ENCODE peak calls at places on chromosomes 11 and 22, in ten cellular contexts. One of them, this sample, is unnamed.

GRCh38 chr11:35678471-35678870 is 15.9 kb downstream of the TRIM44 start:
- DNase-seq in GM12891: no peak
- DNase-seq in lower leg skin: no peak
- DNase-seq in stomach: no peak
- DNase-seq in tibial nerve: no peak
- DNase-seq in adrenal gland: no peak
- DNase-seq in HCT116: no peak
- DNase-seq in heart left ventricle: no peak
- DNase-seq in spleen: no peak
- DNase-seq in ovary: no peak
- DNase-seq in this sample: no peak

GRCh38 chr11:62725686-62726085 is 1.6 kb downstream of the HNRNPUL2 start:
- DNase-seq in adrenal gland: peak
- DNase-seq in stomach: no peak
- DNase-seq in heart left ventricle: no peak
- DNase-seq in spleen: no peak
- DNase-seq in GM12891: no peak
- DNase-seq in ovary: no peak
- DNase-seq in HCT116: no peak
- DNase-seq in tibial nerve: no peak
- DNase-seq in lower leg skin: no peak
- DNase-seq in this sample: no peak

GRCh38 chr11:119894916-119895315 is 165.9 kb upstream of the NECTIN1 start:
- DNase-seq in heart left ventricle: no peak
- DNase-seq in HCT116: no peak
- DNase-seq in adrenal gland: no peak
- DNase-seq in stomach: no peak
- DNase-seq in GM12891: no peak
- DNase-seq in tibial nerve: no peak
- DNase-seq in lower leg skin: no peak
- DNase-seq in spleen: peak
- DNase-seq in ovary: no peak
- DNase-seq in this sample: no peak

GRCh38 chr11:12287374-12288211 is 89.8 kb upstream of the PARVA start:
- DNase-seq in adrenal gland: peak
- DNase-seq in tibial nerve: no peak
- DNase-seq in spleen: no peak
- DNase-seq in heart left ventricle: peak
- DNase-seq in stomach: peak
- DNase-seq in ovary: peak
- DNase-seq in lower leg skin: peak
- DNase-seq in GM12891: no peak
- DNase-seq in HCT116: peak
- DNase-seq in this sample: peak

GRCh38 chr11:66388746-66389386 is 17.3 kb upstream of the SLC29A2 start:
- DNase-seq in HCT116: peak
- DNase-seq in spleen: peak
- DNase-seq in GM12891: no peak
- DNase-seq in ovary: no peak
- DNase-seq in stomach: peak
- DNase-seq in lower leg skin: peak
- DNase-seq in tibial nerve: peak
- DNase-seq in heart left ventricle: peak
- DNase-seq in adrenal gland: peak
- DNase-seq in this sample: peak

GRCh38 chr11:106152824-106153223 is 75.4 kb downstream of the AASDHPPT start:
- DNase-seq in adrenal gland: no peak
- DNase-seq in spleen: no peak
- DNase-seq in lower leg skin: no peak
- DNase-seq in HCT116: no peak
- DNase-seq in ovary: no peak
- DNase-seq in stomach: no peak
- DNase-seq in tibial nerve: no peak
- DNase-seq in GM12891: no peak
- DNase-seq in heart left ventricle: no peak
- DNase-seq in this sample: no peak

GRCh38 chr11:4610258-4610935 is 2.4 kb upstream of the TRIM68 start:
- DNase-seq in stomach: no peak
- DNase-seq in tibial nerve: no peak
- DNase-seq in ovary: no peak
- DNase-seq in spleen: no peak
- DNase-seq in heart left ventricle: no peak
- DNase-seq in GM12891: no peak
- DNase-seq in lower leg skin: no peak
- DNase-seq in adrenal gland: no peak
- DNase-seq in HCT116: no peak
- DNase-seq in this sample: no peak

GRCh38 chr11:65613091-65613928 is 711 bp downstream of the MAP3K11 start:
- DNase-seq in HCT116: no peak
- DNase-seq in GM12891: peak
- DNase-seq in stomach: peak
- DNase-seq in lower leg skin: peak
- DNase-seq in spleen: peak
- DNase-seq in ovary: peak
- DNase-seq in tibial nerve: no peak
- DNase-seq in heart left ventricle: peak
- DNase-seq in adrenal gland: no peak
- DNase-seq in this sample: no peak

GRCh38 chr11:95795627-95796308 is 5.5 kb downstream of the CEP57 start:
- DNase-seq in tibial nerve: no peak
- DNase-seq in ovary: no peak
- DNase-seq in spleen: no peak
- DNase-seq in adrenal gland: no peak
- DNase-seq in stomach: no peak
- DNase-seq in GM12891: no peak
- DNase-seq in heart left ventricle: no peak
- DNase-seq in HCT116: no peak
- DNase-seq in lower leg skin: no peak
- DNase-seq in this sample: no peak

GRCh38 chr22:49929553-49929979 is 11.1 kb downstream of the CRELD2 start:
- DNase-seq in ovary: no peak
- DNase-seq in HCT116: no peak
- DNase-seq in stomach: peak
- DNase-seq in tibial nerve: no peak
- DNase-seq in adrenal gland: no peak
- DNase-seq in GM12891: peak
- DNase-seq in lower leg skin: no peak
- DNase-seq in heart left ventricle: peak
- DNase-seq in spleen: peak
- DNase-seq in this sample: peak

GRCh38 chr11:123494195-123495050 is 64.4 kb downstream of the GRAMD1B start:
- DNase-seq in ovary: no peak
- DNase-seq in adrenal gland: peak
- DNase-seq in HCT116: no peak
- DNase-seq in GM12891: no peak
- DNase-seq in lower leg skin: no peak
- DNase-seq in spleen: no peak
- DNase-seq in heart left ventricle: no peak
- DNase-seq in tibial nerve: no peak
- DNase-seq in stomach: no peak
- DNase-seq in this sample: no peak

GRCh38 chr11:64598106-64598796 is 7.2 kb downstream of the SLC22A12 start:
- DNase-seq in heart left ventricle: no peak
- DNase-seq in stomach: no peak
- DNase-seq in spleen: peak
- DNase-seq in lower leg skin: no peak
- DNase-seq in adrenal gland: no peak
- DNase-seq in tibial nerve: no peak
- DNase-seq in HCT116: no peak
- DNase-seq in GM12891: no peak
- DNase-seq in ovary: no peak
- DNase-seq in this sample: no peak

GRCh38 chr22:17266261-17266971 is 47.2 kb upstream of the ADA2 start:
- DNase-seq in ovary: no peak
- DNase-seq in stomach: no peak
- DNase-seq in lower leg skin: no peak
- DNase-seq in HCT116: no peak
- DNase-seq in heart left ventricle: peak
- DNase-seq in spleen: no peak
- DNase-seq in GM12891: no peak
- DNase-seq in adrenal gland: no peak
- DNase-seq in tibial nerve: no peak
- DNase-seq in this sample: no peak
- TF ChIP-seq POLR2A in ovary: no peak
- TF ChIP-seq POLR2A in stomach: no peak
- TF ChIP-seq POLR2A in lower leg skin: no peak
- TF ChIP-seq POLR2A in HCT116: no peak
- TF ChIP-seq POLR2A in heart left ventricle: no peak
- TF ChIP-seq POLR2A in spleen: no peak
- TF ChIP-seq POLR2A in GM12891: no peak
- TF ChIP-seq POLR2A in adrenal gland: no peak
- TF ChIP-seq POLR2A in tibial nerve: no peak
- TF ChIP-seq POLR2A in this sample: no peak

GRCh38 chr11:8830641-8831040 is 80.3 kb upstream of the AKIP1 start:
- DNase-seq in spleen: no peak
- DNase-seq in adrenal gland: no peak
- DNase-seq in HCT116: no peak
- DNase-seq in tibial nerve: no peak
- DNase-seq in heart left ventricle: no peak
- DNase-seq in stomach: no peak
- DNase-seq in lower leg skin: no peak
- DNase-seq in ovary: no peak
- DNase-seq in GM12891: no peak
- DNase-seq in this sample: peak

GRCh38 chr11:8834379-8834778 is 76.6 kb upstream of the AKIP1 start:
- DNase-seq in heart left ventricle: no peak
- DNase-seq in stomach: no peak
- DNase-seq in GM12891: no peak
- DNase-seq in HCT116: no peak
- DNase-seq in adrenal gland: no peak
- DNase-seq in lower leg skin: no peak
- DNase-seq in ovary: no peak
- DNase-seq in tibial nerve: no peak
- DNase-seq in spleen: peak
- DNase-seq in this sample: no peak

GRCh38 chr11:8833568-8834275 is 77.3 kb upstream of the AKIP1 start:
- DNase-seq in ovary: no peak
- DNase-seq in tibial nerve: no peak
- DNase-seq in lower leg skin: no peak
- DNase-seq in HCT116: no peak
- DNase-seq in GM12891: no peak
- DNase-seq in adrenal gland: no peak
- DNase-seq in heart left ventricle: no peak
- DNase-seq in stomach: no peak
- DNase-seq in spleen: no peak
- DNase-seq in this sample: peak

GRCh38 chr11:8831861-8832260 is 79.1 kb upstream of the AKIP1 start:
- DNase-seq in spleen: peak
- DNase-seq in GM12891: no peak
- DNase-seq in adrenal gland: no peak
- DNase-seq in stomach: no peak
- DNase-seq in ovary: no peak
- DNase-seq in lower leg skin: no peak
- DNase-seq in heart left ventricle: no peak
- DNase-seq in HCT116: no peak
- DNase-seq in tibial nerve: no peak
- DNase-seq in this sample: peak

DNA sequence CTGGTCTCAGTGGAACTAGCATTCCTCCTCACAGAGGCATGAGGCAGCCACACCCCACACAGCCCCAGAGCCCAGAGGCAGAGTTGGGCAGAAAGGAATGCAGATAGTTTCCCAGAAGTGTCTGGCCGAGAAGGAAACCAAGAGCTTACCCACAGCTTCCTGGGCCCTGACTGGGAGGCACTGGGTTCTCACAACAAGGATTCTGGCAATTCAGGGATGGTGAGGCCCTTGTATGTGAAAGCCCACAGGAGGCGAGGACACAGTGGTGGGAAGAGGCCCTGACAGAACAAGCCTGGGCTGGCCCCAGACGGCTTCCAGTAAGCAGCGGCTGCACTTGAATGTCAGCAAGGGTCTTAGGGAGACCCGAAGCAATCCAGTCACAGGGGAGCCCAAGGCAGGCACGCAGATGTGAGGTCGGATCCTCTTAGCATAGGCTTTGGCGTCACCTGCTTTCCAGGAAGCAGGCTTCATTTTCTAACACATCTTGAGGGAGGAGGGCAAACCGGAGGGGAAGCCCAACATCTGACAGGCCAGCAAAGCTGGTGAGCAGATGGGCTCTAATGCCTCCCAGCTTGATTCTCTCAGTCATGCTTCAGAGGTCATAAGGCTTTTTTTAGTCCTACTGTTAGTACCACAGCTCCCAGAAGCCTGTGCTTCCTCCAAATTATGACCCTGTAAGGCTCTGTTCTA is 78.3 kb upstream of the AKIP1 start:
- DNase-seq in GM12891: no peak
- DNase-seq in HCT116: no peak
- DNase-seq in stomach: peak
- DNase-seq in adrenal gland: no peak
- DNase-seq in spleen: no peak
- DNase-seq in lower leg skin: no peak
- DNase-seq in heart left ventricle: no peak
- DNase-seq in tibial nerve: no peak
- DNase-seq in ovary: no peak
- DNase-seq in this sample: peak
- TF ChIP-seq POLR2A in GM12891: no peak
- TF ChIP-seq POLR2A in HCT116: no peak
- TF ChIP-seq POLR2A in stomach: no peak
- TF ChIP-seq POLR2A in adrenal gland: no peak
- TF ChIP-seq POLR2A in spleen: no peak
- TF ChIP-seq POLR2A in lower leg skin: no peak
- TF ChIP-seq POLR2A in heart left ventricle: no peak
- TF ChIP-seq POLR2A in tibial nerve: no peak
- TF ChIP-seq POLR2A in ovary: no peak
- TF ChIP-seq POLR2A in this sample: no peak

DNA sequence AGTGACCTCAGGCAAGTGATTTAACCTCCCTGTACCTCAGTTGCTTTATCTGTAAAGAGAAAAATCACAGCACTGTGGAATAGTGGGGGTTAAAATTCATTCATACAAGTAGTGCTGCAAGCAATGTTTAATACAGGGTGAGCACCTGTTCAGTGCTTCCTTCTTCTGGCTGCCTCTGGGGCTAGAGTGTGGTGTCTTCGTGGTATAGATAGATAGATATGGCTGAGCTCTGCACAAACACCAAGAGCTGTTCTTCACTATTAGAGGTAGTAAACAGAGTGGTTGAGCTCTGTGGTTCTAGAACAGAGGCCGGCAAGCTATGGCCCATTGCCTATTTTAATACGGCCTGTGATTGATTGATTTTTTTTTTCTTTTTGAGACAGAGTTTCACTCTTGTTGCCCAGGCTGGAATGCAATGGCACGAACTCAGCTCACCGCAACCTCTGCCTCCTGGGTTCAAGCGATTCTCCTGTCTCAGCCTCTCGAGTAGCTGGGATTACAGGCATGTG is 32.9 kb downstream of the LIMK2 start:
- DNase-seq in stomach: no peak
- DNase-seq in HCT116: no peak
- DNase-seq in heart left ventricle: no peak
- DNase-seq in ovary: no peak
- DNase-seq in GM12891: no peak
- DNase-seq in spleen: no peak
- DNase-seq in lower leg skin: no peak
- DNase-seq in tibial nerve: no peak
- DNase-seq in adrenal gland: no peak
- DNase-seq in this sample: no peak
- TF ChIP-seq POLR2A in stomach: no peak
- TF ChIP-seq POLR2A in HCT116: no peak
- TF ChIP-seq POLR2A in heart left ventricle: no peak
- TF ChIP-seq POLR2A in ovary: no peak
- TF ChIP-seq POLR2A in GM12891: no peak
- TF ChIP-seq POLR2A in spleen: no peak
- TF ChIP-seq POLR2A in lower leg skin: no peak
- TF ChIP-seq POLR2A in tibial nerve: no peak
- TF ChIP-seq POLR2A in adrenal gland: no peak
- TF ChIP-seq POLR2A in this sample: no peak

GRCh38 chr22:28772633-28773460 is at the start of gene CCDC117:
- DNase-seq in tibial nerve: peak
- DNase-seq in HCT116: peak
- DNase-seq in spleen: peak
- DNase-seq in lower leg skin: peak
- DNase-seq in GM12891: peak
- DNase-seq in stomach: peak
- DNase-seq in heart left ventricle: peak
- DNase-seq in ovary: peak
- DNase-seq in adrenal gland: peak
- DNase-seq in this sample: peak
- TF ChIP-seq POLR2A in tibial nerve: peak
- TF ChIP-seq POLR2A in HCT116: peak
- TF ChIP-seq POLR2A in spleen: no peak
- TF ChIP-seq POLR2A in lower leg skin: peak
- TF ChIP-seq POLR2A in GM12891: peak
- TF ChIP-seq POLR2A in stomach: no peak
- TF ChIP-seq POLR2A in heart left ventricle: peak
- TF ChIP-seq POLR2A in ovary: peak
- TF ChIP-seq POLR2A in adrenal gland: peak
- TF ChIP-seq POLR2A in this sample: peak